ENCODE peak calls at places on chromosomes 4 and X, in nine cellular contexts. I is activated T-cell treated with anti-CD3 and anti-CD28 coated beads, Interleukin-2, amount 50 U/mL, for 72 hours; T is adipocyte; X is fibroblast of the aortic adventitia; U is AG08395; J is NCI-H510A treated with DMSO at 0.1 percent for 48 hours; M is naive B cell; D is CD4-positive, alpha-beta T cell; Y is HFFc6. W is an unnamed sample.

GRCh38 chr4:77931452-77932135 is 69.0 kb downstream of the MRPL1 start:
- DNase-seq in I (no peak), T (peak; percentile 38), X (peak; percentile 6), U (peak; percentile 17), J (no peak), M (no peak), D (no peak), Y (peak; percentile 70), W (peak; percentile 8)

GRCh38 chrX:4238916-4239315 is 525.5 kb upstream of the PRKX start:
- DNase-seq in I (no peak), T (no peak), X (no peak), U (no peak), J (no peak), M (no peak), D (no peak), Y (no peak), W (no peak)

GRCh38 chrX:55135171-55135570 is 46.4 kb downstream of the PAGE2 start:
- DNase-seq in I (peak; percentile 32), T (peak; percentile 46), X (peak; percentile 58), U (peak; percentile 28), J (peak; percentile 6), M (peak; percentile 2), D (peak; percentile 14), Y (peak; percentile 24), W (peak; percentile 14)

GRCh38 chr4:6183740-6184139 is 16.6 kb downstream of the JAKMIP1 start:
- DNase-seq in I (peak; percentile 22), T (no peak), X (no peak), U (no peak), J (no peak), M (no peak), D (no peak), Y (no peak), W (no peak)

GRCh38 chrX:2500681-2501151 is at the start of the genes DHRSX and ZBED1:
- DNase-seq in I (peak; percentile 60), T (peak; percentile 69), X (no peak), U (peak; percentile 53), J (no peak), M (peak; percentile 55), D (peak; percentile 44), Y (no peak), W (peak; percentile 28)

GRCh38 chr4:6343950-6344408 is 74.3 kb downstream of the WFS1 start:
- DNase-seq in I (no peak), T (peak; percentile 63), X (peak; percentile 54), U (peak; percentile 56), J (no peak), M (no peak), D (no peak), Y (peak; percentile 74), W (peak; percentile 81)

GRCh38 chr4:162010362-162010761 is 153.4 kb downstream of the FSTL5 start:
- DNase-seq in I (no peak), T (peak; percentile 80), X (no peak), U (no peak), J (no peak), M (no peak), D (no peak), Y (no peak), W (no peak)

GRCh38 chrX:28491322-28491721 is 95.9 kb upstream of the IL1RAPL1 start:
- DNase-seq in I (no peak), T (no peak), X (no peak), U (no peak), J (no peak), M (no peak), D (no peak), Y (no peak), W (no peak)

GRCh38 chr4:675036-675804 is 878 bp downstream of the MYL5 start:
- DNase-seq in I (no peak), T (no peak), X (peak; percentile 13), U (peak; percentile 21), J (no peak), M (no peak), D (no peak), Y (peak; percentile 14), W (no peak)

GRCh38 chr4:163111588-163111987 is 55.1 kb downstream of the NAF1 start:
- DNase-seq in I (no peak), T (no peak), X (peak; percentile 28), U (peak; percentile 5), J (no peak), M (no peak), D (no peak), Y (peak; percentile 4), W (no peak)

GRCh38 chrX:18098704-18099103 is 122.0 kb downstream of the BEND2 start:
- DNase-seq in I (no peak), T (no peak), X (no peak), U (no peak), J (no peak), M (no peak), D (no peak), Y (no peak), W (no peak)

GRCh38 chrX:14064632-14065432 is 35.1 kb upstream of the GEMIN8 start:
- DNase-seq in I (no peak), T (no peak), X (peak; percentile 21), U (no peak), J (no peak), M (no peak), D (no peak), Y (no peak), W (peak; percentile 71)

GRCh38 chr4:128574706-128575105 is 234.8 kb upstream of the JADE1 start:
- DNase-seq in I (peak; percentile 73), T (no peak), X (peak; percentile 85), U (peak; percentile 15), J (no peak), M (peak; percentile 30), D (peak; percentile 44), Y (peak; percentile 44), W (peak; percentile 33)

GRCh38 chr4:166501941-166502382 is 628.9 kb downstream of the TLL1 start:
- DNase-seq in I (no peak), T (no peak), X (peak; percentile 22), U (no peak), J (no peak), M (no peak), D (no peak), Y (no peak), W (peak; percentile 56)

GRCh38 chr4:83757121-83757621 is 221.3 kb downstream of the GPAT3 start:
- DNase-seq in I (no peak), T (no peak), X (peak; percentile 3), U (peak; percentile 70), J (no peak), M (no peak), D (no peak), Y (no peak), W (peak; percentile 7)

GRCh38 chr4:153010137-153010536 is 74.0 kb downstream of the FHDC1 start:
- DNase-seq in I (no peak), T (no peak), X (no peak), U (no peak), J (no peak), M (no peak), D (no peak), Y (no peak), W (no peak)

GRCh38 chr4:158869761-158870160 is 100.9 kb downstream of the FNIP2 start:
- DNase-seq in I (no peak), T (no peak), X (no peak), U (no peak), J (no peak), M (no peak), D (no peak), Y (no peak), W (no peak)

GRCh38 chr4:174429701-174430100 is 92.6 kb downstream of the HPGD start:
- DNase-seq in I (no peak), T (no peak), X (no peak), U (no peak), J (no peak), M (no peak), D (no peak), Y (no peak), W (no peak)

GRCh38 chr4:155353923-155354540 is 22.7 kb downstream of the MAP9 start:
- DNase-seq in I (peak; percentile 51), T (peak; percentile 82), X (peak; percentile 86), U (peak; percentile 31), J (peak; percentile 21), M (no peak), D (peak; percentile 5), Y (no peak), W (peak; percentile 21)

GRCh38 chr4:107939307-107939706 is 8.0 kb downstream of the CYP2U1 start:
- DNase-seq in I (no peak), T (peak; percentile 49), X (no peak), U (peak; percentile 45), J (no peak), M (no peak), D (no peak), Y (peak; percentile 67), W (no peak)

GRCh38 chrX:7698248-7698647 is 144.7 kb upstream of the VCX start:
- DNase-seq in I (no peak), T (no peak), X (no peak), U (no peak), J (no peak), M (no peak), D (no peak), Y (no peak), W (no peak)

GRCh38 chrX:136227948-136228584 is 23.1 kb downstream of the MAP7D3 start:
- DNase-seq in I (peak; percentile 17), T (no peak), X (no peak), U (no peak), J (no peak), M (no peak), D (no peak), Y (no peak), W (peak; percentile 15)

GRCh38 chrX:29652484-29652883 is 562.9 kb upstream of the MAGEB2 start:
- DNase-seq in I (no peak), T (peak; percentile 65), X (peak; percentile 92), U (peak; percentile 50), J (no peak), M (no peak), D (no peak), Y (peak; percentile 53), W (no peak)

GRCh38 chrX:39158801-39159657 is 357.8 kb downstream of the MID1IP1 start:
- DNase-seq in I (no peak), T (peak; percentile 14), X (peak; percentile 19), U (no peak), J (peak; percentile 30), M (no peak), D (no peak), Y (peak; percentile 90), W (peak; percentile 90)

GRCh38 chr4:24473309-24473721 is 111.0 kb downstream of the DHX15 start:
- DNase-seq in I (no peak), T (peak; percentile 48), X (peak; percentile 41), U (peak; percentile 27), J (peak; percentile 6), M (no peak), D (no peak), Y (peak; percentile 39), W (peak; percentile 65)

GRCh38 chr4:145937990-145938611 is 522 bp downstream of the ZNF827 start:
- DNase-seq in I (peak; percentile 48), T (peak; percentile 66), X (peak; percentile 38), U (peak; percentile 14), J (peak; percentile 27), M (peak; percentile 56), D (peak; percentile 16), Y (no peak), W (peak; percentile 12)

GRCh38 chrX:12887141-12887540 is 19.3 kb upstream of the TLR8 start:
- DNase-seq in I (no peak), T (no peak), X (no peak), U (no peak), J (no peak), M (no peak), D (no peak), Y (no peak), W (no peak)

GRCh38 chr4:25410820-25411529 is 33.9 kb downstream of the ANAPC4 start:
- DNase-seq in I (no peak), T (no peak), X (no peak), U (no peak), J (no peak), M (no peak), D (no peak), Y (no peak), W (no peak)

GRCh38 chr4:141721174-141721573 is 84.8 kb downstream of the IL15 start:
- DNase-seq in I (no peak), T (no peak), X (no peak), U (no peak), J (no peak), M (no peak), D (no peak), Y (no peak), W (no peak)

GRCh38 chr4:188822698-188823097 is 683.5 kb downstream of the TRIML1 start:
- DNase-seq in I (no peak), T (no peak), X (no peak), U (no peak), J (no peak), M (no peak), D (no peak), Y (no peak), W (peak; percentile 28)

GRCh38 chrX:45889471-45889870 is 655.8 kb downstream of the ZNF674 start:
- DNase-seq in I (no peak), T (peak; percentile 38), X (no peak), U (peak; percentile 42), J (no peak), M (no peak), D (no peak), Y (peak; percentile 52), W (peak; percentile 30)